ENCODE peak calls at places on chromosomes 11 and 22, in four cellular contexts. Z is WTC11, D is HepG2, Q is iris pigment epithelial cell. N is an unnamed sample.

GRCh38 chr11:44999068-44999467 is 48.4 kb upstream of the TP53I11 start:
- DNase-seq in Z (no peak), Q (no peak), D (no peak), N (no peak)

GRCh38 chr22:48748860-48749554 is 1078.7 kb downstream of the BRD1 start:
- DNase-seq in Q (no peak), Z (no peak), D (no peak), N (no peak)

GRCh38 chr11:14373941-14374646 is 15.1 kb upstream of the RRAS2 start:
- DNase-seq in D (peak), Q (peak), Z (no peak), N (peak)

GRCh38 chr11:68798221-68798813 is 43.4 kb downstream of the CPT1A start:
- DNase-seq in Q (peak), Z (peak), D (peak), N (no peak)

GRCh38 chr11:64947202-64947814 is 11.6 kb upstream of the GPHA2 start:
- DNase-seq in Q (peak), D (no peak), Z (no peak), N (peak)

GRCh38 chr22:26561756-26562417 is 28.0 kb downstream of the TPST2 start:
- DNase-seq in D (no peak), Q (no peak), Z (no peak), N (no peak)

GRCh38 chr11:83282084-83282716 is 4.0 kb downstream of the CCDC90B start:
- DNase-seq in Z (no peak), D (no peak), Q (no peak), N (no peak)

GRCh38 chr11:102061276-102061675 is 14.0 kb downstream of the CFAP300 start:
- DNase-seq in Q (peak), Z (no peak), D (peak), N (no peak)

GRCh38 chr11:15985127-15985862 is 371.1 kb downstream of the SOX6 start:
- DNase-seq in Q (no peak), D (no peak), Z (no peak), N (no peak)

GRCh38 chr11:33533668-33534067 is 167.0 kb downstream of the C11orf91 start:
- DNase-seq in Z (no peak), Q (peak), D (peak), N (no peak)

GRCh38 chr11:44507491-44507890 is 58.0 kb upstream of the CD82 start:
- DNase-seq in D (no peak), Z (no peak), Q (no peak), N (no peak)

GRCh38 chr11:1484716-1485503 is 1.7 kb downstream of the MOB2 start:
- DNase-seq in Z (no peak), Q (no peak), D (no peak), N (no peak)

GRCh38 chr11:123033895-123034294 is 28.0 kb downstream of the HSPA8 start:
- DNase-seq in D (no peak), Z (no peak), Q (no peak), N (no peak)

GRCh38 chr22:49779226-49779625 is 48.4 kb downstream of the BRD1 start:
- DNase-seq in D (no peak), Z (no peak), Q (no peak), N (no peak)

GRCh38 chr11:70467196-70468085 is 69.1 kb downstream of the CTTN start:
- DNase-seq in D (peak), Z (peak), Q (peak), N (peak)

GRCh38 chr11:20621679-20622078 is 22.3 kb downstream of the SLC6A5 start:
- DNase-seq in Z (peak), D (no peak), Q (no peak), N (no peak)

GRCh38 chr11:30789270-30789669 is 203.1 kb upstream of the MPPED2 start:
- DNase-seq in Q (peak), Z (no peak), D (no peak), N (peak)

GRCh38 chr11:43567396-43567975 is 113.1 kb upstream of the HSD17B12 start:
- DNase-seq in D (peak), Q (peak), Z (no peak), N (peak)

GRCh38 chr22:24972369-24972768 is 19.9 kb downstream of the KIAA1671 start:
- DNase-seq in D (no peak), Z (no peak), Q (no peak), N (no peak)

GRCh38 chr11:30432716-30433115 is 109.8 kb downstream of the ARL14EP start:
- DNase-seq in Z (no peak), Q (no peak), D (no peak), N (no peak)

GRCh38 chr22:26666035-26666338 is 8.6 kb downstream of the MIAT start:
- DNase-seq in Z (no peak), D (no peak), Q (peak), N (no peak)

GRCh38 chr11:80593981-80594380 is 1153.2 kb upstream of the TENM4 start:
- DNase-seq in Z (no peak), D (peak), Q (peak), N (no peak)

GRCh38 chr11:130166457-130166784 is 6.8 kb downstream of the ST14 start:
- DNase-seq in D (peak), Q (peak), Z (no peak), N (peak)

GRCh38 chr11:128285313-128285712 is 302.0 kb downstream of the ETS1 start:
- DNase-seq in Z (no peak), D (no peak), Q (no peak), N (no peak)

GRCh38 chr11:35798423-35798822 is 135.8 kb downstream of the TRIM44 start:
- DNase-seq in Q (no peak), Z (no peak), D (no peak), N (peak)

GRCh38 chr22:42697542-42698013 is 23.1 kb downstream of the A4GALT start:
- DNase-seq in Q (peak), D (peak), Z (no peak), N (peak)

GRCh38 chr11:120248551-120249278 is 8.8 kb downstream of the POU2F3 start:
- DNase-seq in Q (peak), D (no peak), Z (no peak), N (peak)

N was measured in foreskin fibroblast.